ENCODE peak calls at places on chromosomes 2 and 18, in five cellular contexts. R is H9, C is cardiac muscle cell, H is AG09309, T is fibroblast of lung. M is an unnamed sample.

GRCh38 chr2:61465045-61465444 is 5.8 kb downstream of the USP34 start:
- DNase-seq in T (no peak), H (no peak), R (no peak), C (no peak), M (no peak)

GRCh38 chr18:2302628-2303516 is 268.4 kb downstream of the METTL4 start:
- DNase-seq in T (no peak), C (no peak), R (no peak), H (no peak), M (no peak)

GRCh38 chr2:215772003-215772402 is 241.3 kb downstream of the MREG start:
- DNase-seq in T (no peak), C (peak), R (no peak), H (peak), M (peak)

GRCh38 chr2:161122772-161123530 is 37.3 kb upstream of the TANK start:
- DNase-seq in H (peak), T (peak), C (peak), R (no peak), M (no peak)

GRCh38 chr2:207341816-207342215 is 176.1 kb upstream of the KLF7 start:
- DNase-seq in H (no peak), T (no peak), C (no peak), R (no peak), M (no peak)

GRCh38 chr2:22326250-22326649 is 1058.7 kb upstream of the KLHL29 start:
- DNase-seq in R (no peak), C (no peak), T (no peak), H (no peak), M (no peak)

GRCh38 chr2:120320318-120320851 is 25.6 kb upstream of the INHBB start:
- DNase-seq in T (peak), R (no peak), H (no peak), C (no peak), M (no peak)

GRCh38 chr2:215831296-215831913 is 181.9 kb downstream of the MREG start:
- DNase-seq in C (no peak), R (no peak), T (peak), H (no peak), M (no peak)

GRCh38 chr2:109530712-109531111 is 83.1 kb downstream of the SEPTIN10 start:
- DNase-seq in R (no peak), T (no peak), C (no peak), H (no peak), M (no peak)

GRCh38 chr2:2850218-2850850 is 519.3 kb upstream of the MYT1L start:
- DNase-seq in T (no peak), R (no peak), H (no peak), C (no peak), M (no peak)

GRCh38 chr18:48388478-48388877 is 20.7 kb downstream of the ZBTB7C start:
- DNase-seq in C (no peak), T (peak), R (no peak), H (no peak), M (no peak)

GRCh38 chr2:157856157-157856455 is 20.0 kb downstream of the ACVR1 start:
- DNase-seq in H (no peak), T (peak), C (no peak), R (no peak), M (no peak)

GRCh38 chr2:58063641-58064040 is 17.0 kb downstream of the VRK2 start:
- DNase-seq in H (peak), R (no peak), C (no peak), T (peak), M (no peak)

GRCh38 chr2:85741811-85742507 is 11.8 kb upstream of the ATOH8 start:
- DNase-seq in R (no peak), H (peak), C (no peak), T (peak), M (no peak)

GRCh38 chr2:23363268-23363667 is 21.7 kb upstream of the KLHL29 start:
- DNase-seq in H (no peak), R (no peak), T (no peak), C (no peak), M (no peak)

GRCh38 chr2:30514134-30514860 is 67.3 kb downstream of the LCLAT1 start:
- DNase-seq in R (no peak), T (peak), H (no peak), C (peak), M (no peak)

GRCh38 chr2:98768765-98769476 is 38.0 kb upstream of the MGAT4A start:
- DNase-seq in R (no peak), C (no peak), H (no peak), T (no peak), M (no peak)

GRCh38 chr2:15661295-15661569 is 69.6 kb downstream of the DDX1 start:
- DNase-seq in C (no peak), T (no peak), R (no peak), H (no peak), M (no peak)

GRCh38 chr18:78878335-78878734 is 101.3 kb upstream of the SALL3 start:
- DNase-seq in T (no peak), C (no peak), R (no peak), H (no peak), M (no peak)

GRCh38 chr18:69897397-69898108 is 50.1 kb downstream of the CD226 start:
- DNase-seq in T (no peak), R (no peak), H (no peak), C (no peak), M (no peak)

DNA sequence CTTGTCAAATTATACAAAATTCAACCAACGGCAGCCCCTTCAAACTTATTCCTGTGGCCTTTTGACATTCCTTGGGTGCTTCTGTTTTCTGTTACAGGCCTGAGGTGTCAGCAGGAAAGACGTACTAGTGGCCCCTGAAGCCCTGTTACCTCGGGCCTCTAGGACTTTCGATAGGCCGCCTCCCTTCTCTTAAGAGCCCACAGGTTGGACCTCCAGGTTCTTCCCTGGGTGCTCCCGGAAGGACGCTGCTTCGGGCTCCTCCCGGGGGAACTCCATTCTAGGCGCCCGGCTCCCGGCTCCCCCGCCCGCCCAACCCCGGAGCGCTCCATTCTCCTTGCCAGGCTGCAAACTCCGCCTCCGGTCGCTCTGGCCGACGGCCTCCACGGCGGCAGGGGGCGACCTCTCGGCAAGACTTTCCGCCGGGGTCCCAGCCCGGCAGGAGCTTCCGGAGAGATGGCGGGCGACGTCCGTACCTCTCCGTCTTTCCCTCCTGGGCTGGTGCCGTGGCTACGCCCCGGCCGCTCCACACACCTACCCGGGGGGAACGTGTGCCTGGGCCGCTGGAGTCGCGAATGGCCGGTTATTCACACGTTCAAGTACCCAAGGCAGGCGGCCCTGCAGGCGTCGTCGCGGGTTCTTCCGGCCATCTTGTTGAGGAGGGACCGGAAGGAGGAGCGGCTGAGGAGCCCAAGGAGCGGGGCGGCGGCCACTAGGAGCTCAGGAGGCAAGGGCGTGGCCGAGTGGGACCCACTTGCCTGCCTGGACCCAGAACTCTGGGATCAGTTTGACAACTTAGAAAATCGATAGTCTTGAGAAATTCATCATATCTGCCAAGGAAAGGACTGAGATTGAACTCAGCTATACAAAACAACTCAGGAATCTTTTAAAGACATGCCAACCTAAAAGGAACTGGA is 27.5 kb downstream of the BOLA3 start:
- DNase-seq in R (peak), T (peak), C (peak), H (no peak), M (peak)
- TF ChIP-seq CTCF in R (no peak), T (peak), C (peak), H (peak), M (peak)

DNA sequence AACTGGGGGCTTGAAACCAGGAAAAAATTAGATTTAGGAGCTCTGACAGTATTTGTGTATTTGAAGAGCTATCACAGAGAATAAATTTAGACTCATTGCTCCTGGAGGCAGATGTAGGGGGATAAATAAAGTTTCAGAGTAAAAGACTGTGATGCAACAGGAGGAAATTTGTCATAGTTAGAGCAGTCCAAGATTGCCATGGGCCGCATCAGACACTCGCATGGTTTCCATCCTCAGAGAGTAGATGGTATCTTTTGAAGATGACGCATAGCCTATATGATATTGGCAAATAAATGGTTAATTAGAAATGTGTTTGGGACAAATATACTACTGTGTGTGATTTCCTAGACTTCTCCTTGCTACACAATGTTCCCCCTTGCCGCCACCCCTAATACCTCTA is 170.5 kb downstream of the FTCDNL1 start:
- DNase-seq in T (no peak), R (no peak), H (no peak), C (no peak), M (no peak)
- TF ChIP-seq CTCF in T (no peak), R (no peak), H (no peak), C (no peak), M (no peak)

DNA sequence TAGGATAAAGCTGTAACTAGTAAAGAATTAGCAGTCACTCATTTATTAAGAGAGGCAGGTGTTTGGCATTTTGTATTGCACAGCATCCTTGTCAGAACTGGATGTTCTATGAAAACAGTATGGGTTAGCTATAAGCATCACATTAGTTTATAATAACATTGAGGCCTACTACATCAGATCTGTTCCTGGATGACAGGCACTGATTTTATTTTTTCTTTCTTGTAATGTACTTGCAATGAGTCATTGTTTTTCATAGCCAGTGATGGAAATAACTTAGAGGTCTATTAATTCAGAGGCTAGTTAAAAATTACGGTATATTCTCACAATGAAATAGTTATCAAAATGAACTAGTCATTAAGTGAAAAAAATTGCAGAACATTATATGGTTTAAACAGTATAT is 13.0 kb upstream of the RMDN2 start:
- DNase-seq in R (no peak), H (no peak), T (peak), C (no peak), M (no peak)
- TF ChIP-seq CTCF in R (no peak), H (no peak), T (no peak), C (no peak), M (no peak)

DNA sequence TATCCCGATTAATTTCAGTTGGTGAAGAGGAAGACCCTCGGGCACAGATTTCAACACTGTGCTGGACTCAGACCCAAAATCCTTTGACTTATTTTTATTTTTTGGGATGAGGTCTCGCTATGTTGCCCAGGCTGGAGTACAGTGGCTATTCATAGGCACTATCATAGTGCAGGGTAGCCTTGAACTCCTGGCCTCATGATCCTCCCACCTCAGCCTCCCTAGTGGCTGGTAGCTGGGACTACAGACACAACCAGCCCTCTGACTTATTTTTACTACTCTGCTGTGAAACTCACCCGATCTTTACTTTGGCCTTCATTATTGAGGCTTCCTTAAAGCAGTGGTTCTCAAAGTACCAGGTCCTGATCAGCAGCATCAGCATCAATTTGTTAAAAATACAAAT is 18.2 kb upstream of the ADAM17 start:
- DNase-seq in T (no peak), H (no peak), C (no peak), R (no peak), M (no peak)
- TF ChIP-seq CTCF in T (no peak), H (no peak), C (no peak), R (peak), M (no peak)

GRCh38 chr2:174048238-174048637 is 83.1 kb upstream of the SP3 start:
- DNase-seq in C (no peak), T (no peak), H (no peak), R (no peak), M (no peak)
- TF ChIP-seq CTCF in C (no peak), T (no peak), H (no peak), R (peak), M (no peak)

GRCh38 chr2:127701193-127701650 is at the start of gene SFT2D3:
- DNase-seq in H (peak), C (peak), T (peak), R (peak), M (peak)

GRCh38 chr2:127701651-127702394 is 526 bp downstream of the SFT2D3 start:
- DNase-seq in C (peak), H (no peak), T (peak), R (peak), M (peak)

GRCh38 chr2:127700527-127701192 is 637 bp upstream of the SFT2D3 start:
- DNase-seq in C (no peak), R (peak), T (no peak), H (no peak), M (peak)

GRCh38 chr2:127703282-127703681 is 2.0 kb downstream of the SFT2D3 start:
- DNase-seq in C (no peak), H (no peak), T (no peak), R (no peak), M (no peak)

DNA sequence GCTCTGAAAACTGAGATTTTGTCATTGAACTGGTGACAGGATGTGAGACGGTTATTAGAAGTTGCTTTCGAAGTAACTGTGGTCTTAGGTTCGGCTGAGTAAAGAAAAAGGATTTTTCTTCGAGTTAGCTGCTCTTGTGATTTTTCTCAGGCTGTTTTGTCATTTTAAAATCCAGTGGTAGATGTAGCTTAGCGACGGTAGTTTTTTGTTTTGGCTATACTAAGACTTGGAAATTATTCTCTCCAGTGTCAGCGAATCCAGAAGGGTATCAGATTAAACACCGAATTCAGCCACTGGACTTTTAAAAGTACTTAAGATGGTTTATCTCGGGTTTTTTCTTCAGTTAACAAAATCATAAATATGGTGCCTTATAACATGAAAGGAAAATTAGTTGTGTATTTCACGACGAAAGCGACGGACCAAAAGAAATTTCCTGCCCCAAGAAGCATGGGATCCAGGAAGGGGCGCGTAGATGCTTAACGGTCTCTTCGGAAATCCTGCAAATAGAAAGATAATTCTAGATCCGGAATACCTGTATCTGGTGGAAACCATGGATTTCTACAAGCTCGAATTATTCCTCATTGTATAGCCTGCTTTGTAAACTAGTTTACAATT is 1.2 kb downstream of the SFT2D3 start:
- DNase-seq in R (no peak), H (no peak), T (no peak), C (no peak), M (no peak)
- TF ChIP-seq CTCF in R (no peak), H (no peak), T (no peak), C (no peak), M (no peak)

GRCh38 chr18:52339891-52340371 is at the start of gene DCC:
- DNase-seq in R (peak), H (no peak), T (peak), C (peak), M (peak)
- TF ChIP-seq CTCF in R (peak), H (no peak), T (peak), C (peak), M (peak)

M was measured in LNCaP clone FGC.